ENCODE peak calls at places on chromosomes 1 and 21, in six cellular contexts. F, X, L, P, S and Y are unnamed samples.
A peak's percentile ranks its signal among the peaks of the same experiment; 100 is the strongest.

GRCh38 chr21:37000381-37000780 is 6.1 kb upstream of the RIPPLY3 start:
- DNase-seq in F (no peak), X (no peak), L (peak; percentile 11), P (no peak), S (no peak), Y (no peak)

GRCh38 chr1:89780721-89781120 is 40.1 kb upstream of the LRRC8D start:
- DNase-seq in F (peak; percentile 65), X (no peak), L (peak; percentile 66), P (peak; percentile 57), S (no peak), Y (peak; percentile 62)

GRCh38 chr1:205701405-205701804 is 21.1 kb upstream of the SLC45A3 start:
- DNase-seq in F (no peak), X (no peak), L (no peak), P (no peak), S (no peak), Y (no peak)

GRCh38 chr1:180462099-180462498 is 40.3 kb downstream of the ACBD6 start:
- DNase-seq in F (peak; percentile 31), X (no peak), L (no peak), P (no peak), S (no peak), Y (no peak)

GRCh38 chr1:11519629-11520031 is 40.7 kb downstream of the DISP3 start:
- DNase-seq in F (no peak), X (peak; percentile 47), L (no peak), P (no peak), S (no peak), Y (no peak)

GRCh38 chr1:30110826-30111225 is 612.6 kb downstream of the MATN1 start:
- DNase-seq in F (no peak), X (no peak), L (no peak), P (no peak), S (no peak), Y (no peak)

GRCh38 chr1:187696092-187696491 is 867.3 kb downstream of the PLA2G4A start:
- DNase-seq in F (peak; percentile 12), X (no peak), L (peak; percentile 52), P (no peak), S (no peak), Y (no peak)

GRCh38 chr1:15111597-15111996 is 42.0 kb upstream of the TMEM51 start:
- DNase-seq in F (no peak), X (no peak), L (no peak), P (no peak), S (no peak), Y (no peak)

GRCh38 chr1:110816945-110817344 is 56.0 kb upstream of the CD53 start:
- DNase-seq in F (no peak), X (no peak), L (no peak), P (peak; percentile 24), S (no peak), Y (no peak)

GRCh38 chr1:33365560-33365997 is 44.7 kb upstream of the A3GALT2 start:
- DNase-seq in F (peak; percentile 73), X (peak; percentile 81), L (no peak), P (no peak), S (no peak), Y (no peak)

GRCh38 chr21:16194851-16195251 is 465.1 kb downstream of the USP25 start:
- DNase-seq in F (peak; percentile 64), X (no peak), L (no peak), P (no peak), S (no peak), Y (peak; percentile 39)

GRCh38 chr1:154276797-154277196 is 4.4 kb downstream of the HAX1 start:
- DNase-seq in F (no peak), X (no peak), L (peak; percentile 20), P (no peak), S (peak; percentile 13), Y (no peak)

GRCh38 chr21:32044205-32044874 is 171.5 kb downstream of the HUNK start:
- DNase-seq in F (no peak), X (no peak), L (no peak), P (no peak), S (no peak), Y (no peak)

GRCh38 chr1:212611000-212611636 is 2.6 kb downstream of the ATF3 start:
- DNase-seq in F (no peak), X (no peak), L (no peak), P (no peak), S (no peak), Y (no peak)

GRCh38 chr1:41664861-41665640 is 180.6 kb upstream of the EDN2 start:
- DNase-seq in F (peak; percentile 78), X (no peak), L (peak; percentile 81), P (no peak), S (no peak), Y (no peak)

GRCh38 chr21:36587388-36587787 is 107.5 kb upstream of the CLDN14 start:
- DNase-seq in F (peak; percentile 39), X (no peak), L (peak; percentile 53), P (no peak), S (no peak), Y (no peak)

GRCh38 chr1:167791281-167792209 is 69.8 kb downstream of the MPZL1 start:
- DNase-seq in F (peak; percentile 99), X (no peak), L (no peak), P (no peak), S (no peak), Y (no peak)

GRCh38 chr1:112581530-112582192 is 37.3 kb downstream of the ST7L start:
- DNase-seq in F (peak; percentile 43), X (no peak), L (no peak), P (no peak), S (no peak), Y (no peak)

GRCh38 chr1:159900086-159900680 is at the start of gene CFAP45:
- DNase-seq in F (peak; percentile 75), X (peak; percentile 95), L (no peak), P (peak; percentile 86), S (no peak), Y (no peak)

GRCh38 chr1:182671779-182672486 is 12.5 kb downstream of the RGS8 start:
- DNase-seq in F (no peak), X (no peak), L (no peak), P (peak; percentile 10), S (no peak), Y (no peak)

GRCh38 chr1:204587621-204588020 is 71.4 kb downstream of the MDM4 start:
- DNase-seq in F (no peak), X (no peak), L (no peak), P (no peak), S (no peak), Y (no peak)

GRCh38 chr1:15965228-15965767 is 10.6 kb downstream of the ZBTB17 start:
- DNase-seq in F (peak; percentile 96), X (no peak), L (no peak), P (no peak), S (no peak), Y (peak; percentile 99)

GRCh38 chr1:168096296-168097165 is 40.2 kb downstream of the GPR161 start:
- DNase-seq in F (no peak), X (no peak), L (no peak), P (no peak), S (no peak), Y (no peak)

GRCh38 chr1:30700528-30701265 is 22.7 kb downstream of the MATN1 start:
- DNase-seq in F (peak; percentile 82), X (peak; percentile 86), L (peak; percentile 84), P (no peak), S (no peak), Y (no peak)

GRCh38 chr1:40818264-40818961 is 34.8 kb downstream of the KCNQ4 start:
- DNase-seq in F (peak; percentile 17), X (no peak), L (no peak), P (no peak), S (peak; percentile 86), Y (peak; percentile 11)

GRCh38 chr1:214670098-214670497 is 67.1 kb downstream of the CENPF start:
- DNase-seq in F (peak; percentile 52), X (no peak), L (peak; percentile 2), P (no peak), S (no peak), Y (peak; percentile 50)

GRCh38 chr1:203627819-203628184 is 1.2 kb downstream of the ATP2B4 start:
- DNase-seq in F (peak; percentile 65), X (no peak), L (peak; percentile 42), P (no peak), S (no peak), Y (no peak)

GRCh38 chr1:10415211-10415930 is 14.9 kb upstream of the CENPS start:
- DNase-seq in F (peak; percentile 88), X (no peak), L (peak; percentile 64), P (no peak), S (no peak), Y (no peak)